ENCODE peak calls at places on chromosomes 1 and 21, in seven cellular contexts. C is body of pancreas; P is NCI-H460; E is HT1080; R is Ammon's horn; Q is stimulated activated CD4-positive, alpha-beta T cell treated with anti-CD3 and anti-CD28 coated beads, Interleukin-1b, Interleukin-23, amount 100 ng/mL, for 48 hours; Y is activated CD4-positive, alpha-beta T cell treated with anti-CD3 and anti-CD28 coated beads, Interleukin-2, amount 10 ng/mL, durations not matched to agents 7 days and 5 days. J is an unnamed sample.
A peak's percentile ranks its signal among the peaks of the same experiment; 100 is the strongest.

GRCh38 chr21:42799516-42799915 is 79.8 kb downstream of the WDR4 start:
- DNase-seq in C (no peak), P (no peak), E (no peak), R (no peak), Q (peak; percentile 50), Y (no peak), J (peak; percentile 39)

GRCh38 chr1:44554706-44555105 is 119.6 kb downstream of the TMEM53 start:
- DNase-seq in C (no peak), P (no peak), E (no peak), R (no peak), Q (no peak), Y (no peak), J (no peak)

GRCh38 chr1:9252999-9253398 is 18.4 kb downstream of the H6PD start:
- DNase-seq in C (no peak), P (no peak), E (no peak), R (no peak), Q (no peak), Y (no peak), J (peak; percentile 80)

GRCh38 chr1:1118011-1118892 is 2.4 kb upstream of the C1orf159 start:
- DNase-seq in C (no peak), P (no peak), E (no peak), R (no peak), Q (no peak), Y (no peak), J (no peak)

GRCh38 chr1:156848461-156849150 is 10.3 kb downstream of the INSRR start:
- DNase-seq in C (no peak), P (no peak), E (no peak), R (no peak), Q (peak; percentile 75), Y (peak; percentile 80), J (peak; percentile 64)

GRCh38 chr1:147683163-147683763 is 12.9 kb upstream of the ACP6 start:
- DNase-seq in C (no peak), P (no peak), E (no peak), R (no peak), Q (no peak), Y (no peak), J (no peak)

GRCh38 chr21:31335957-31336738 is 7.9 kb downstream of the TIAM1 start:
- DNase-seq in C (no peak), P (no peak), E (peak; percentile 87), R (peak; percentile 87), Q (peak; percentile 50), Y (no peak), J (no peak)

GRCh38 chr1:78279051-78279450 is 211.7 kb upstream of the PTGFR start:
- DNase-seq in C (no peak), P (no peak), E (peak; percentile 94), R (no peak), Q (no peak), Y (no peak), J (no peak)

GRCh38 chr1:28778021-28778420 is 33.9 kb upstream of the OPRD1 start:
- DNase-seq in C (no peak), P (no peak), E (no peak), R (no peak), Q (no peak), Y (no peak), J (no peak)

GRCh38 chr21:29382029-29382654 is 83.4 kb downstream of the BACH1 start:
- DNase-seq in C (no peak), P (no peak), E (peak; percentile 76), R (no peak), Q (no peak), Y (no peak), J (peak; percentile 48)

GRCh38 chr1:159983681-159984080 is 29.6 kb upstream of the SLAMF9 start:
- DNase-seq in C (no peak), P (no peak), E (no peak), R (no peak), Q (no peak), Y (no peak), J (no peak)

GRCh38 chr1:172940170-172940855 is 110.4 kb downstream of the TNFSF18 start:
- DNase-seq in C (no peak), P (no peak), E (no peak), R (no peak), Q (no peak), Y (no peak), J (no peak)

GRCh38 chr1:53656062-53656915 is 82.7 kb downstream of the GLIS1 start:
- DNase-seq in C (no peak), P (no peak), E (peak; percentile 73), R (no peak), Q (no peak), Y (no peak), J (no peak)

GRCh38 chr1:18653375-18653774 is 22.7 kb downstream of the PAX7 start:
- DNase-seq in C (no peak), P (no peak), E (no peak), R (no peak), Q (no peak), Y (peak; percentile 35), J (no peak)

GRCh38 chr1:235659186-235659771 is 9.7 kb upstream of the GNG4 start:
- DNase-seq in C (no peak), P (no peak), E (no peak), R (no peak), Q (no peak), Y (no peak), J (no peak)

GRCh38 chr1:83976920-83977319 is 22.0 kb downstream of the TTLL7 start:
- DNase-seq in C (no peak), P (no peak), E (no peak), R (no peak), Q (no peak), Y (no peak), J (no peak)

GRCh38 chr1:201678264-201679101 is 139.6 kb downstream of the NAV1 start:
- DNase-seq in C (no peak), P (no peak), E (no peak), R (no peak), Q (no peak), Y (no peak), J (no peak)

GRCh38 chr1:233981042-233981670 is 76.7 kb downstream of the SLC35F3 start:
- DNase-seq in C (no peak), P (no peak), E (no peak), R (no peak), Q (no peak), Y (no peak), J (no peak)

GRCh38 chr1:152497273-152497672 is 13.3 kb upstream of the LCE5A start:
- DNase-seq in C (no peak), P (no peak), E (no peak), R (no peak), Q (no peak), Y (no peak), J (peak; percentile 32)

GRCh38 chr1:201649776-201650607 is 111.1 kb downstream of the NAV1 start:
- DNase-seq in C (peak; percentile 60), P (peak; percentile 21), E (no peak), R (peak; percentile 90), Q (no peak), Y (no peak), J (peak; percentile 80)

GRCh38 chr1:203690730-203691129 is 64.1 kb downstream of the ATP2B4 start:
- DNase-seq in C (no peak), P (no peak), E (no peak), R (no peak), Q (no peak), Y (no peak), J (no peak)

GRCh38 chr1:6490181-6491075 is 1.0 kb downstream of the PLEKHG5 start:
- DNase-seq in C (peak; percentile 77), P (peak; percentile 40), E (peak; percentile 78), R (peak; percentile 42), Q (peak; percentile 73), Y (peak; percentile 62), J (peak; percentile 72)

GRCh38 chr1:87869563-87869962 is 540.9 kb downstream of the LMO4 start:
- DNase-seq in C (no peak), P (no peak), E (peak; percentile 84), R (peak; percentile 4), Q (no peak), Y (no peak), J (peak; percentile 70)

GRCh38 chr21:41048636-41049035 is 119.3 kb upstream of the BACE2 start:
- DNase-seq in C (no peak), P (no peak), E (no peak), R (no peak), Q (no peak), Y (no peak), J (no peak)

GRCh38 chr1:178938959-178939317 is 68.1 kb upstream of the ANGPTL1 start:
- DNase-seq in C (peak; percentile 33), P (no peak), E (no peak), R (no peak), Q (no peak), Y (no peak), J (no peak)

J was measured in small intestine.